ENCODE peak calls at places on chromosome 14, in eight cellular contexts. M, O, D, B, Q, H, J and E are unnamed samples.

GRCh38 chr14:100785626-100786025 is 40.3 kb upstream of the MEG3 start:
- DNase-seq in M (no peak), H (no peak), J (no peak), B (no peak), O (no peak), D (no peak), Q (no peak), E (no peak)

GRCh38 chr14:64952598-64953309 is 10.2 kb upstream of the GPX2 start:
- DNase-seq in O (no peak), M (no peak), H (no peak), Q (no peak), D (no peak), B (peak; percentile 4), J (no peak), E (no peak)

GRCh38 chr14:69625299-69626131 is 14.1 kb downstream of the SUSD6 start:
- DNase-seq in O (peak; percentile 46), H (peak; percentile 55), Q (no peak), B (peak; percentile 82), J (no peak), D (no peak), M (peak; percentile 69), E (peak; percentile 72)

GRCh38 chr14:34203271-34203722 is 252.4 kb upstream of the EGLN3 start:
- DNase-seq in H (no peak), D (peak; percentile 67), B (no peak), J (no peak), O (peak; percentile 74), M (no peak), Q (no peak), E (no peak)

GRCh38 chr14:88421286-88421685 is 35.8 kb downstream of the SPATA7 start:
- DNase-seq in D (no peak), H (no peak), B (no peak), M (no peak), J (no peak), Q (no peak), O (no peak), E (no peak)

GRCh38 chr14:90815817-90816662 is at the start of gene TTC7B:
- DNase-seq in H (no peak), M (peak; percentile 50), J (peak; percentile 77), O (peak; percentile 5), B (peak; percentile 73), D (no peak), Q (peak; percentile 99), E (peak; percentile 62)

GRCh38 chr14:48536318-48536717 is 860.9 kb upstream of the MDGA2 start:
- DNase-seq in B (no peak), M (no peak), Q (peak; percentile 0), D (no peak), H (no peak), J (peak; percentile 60), O (no peak), E (no peak)

GRCh38 chr14:39704581-39704980 is 272.3 kb upstream of the FBXO33 start:
- DNase-seq in J (no peak), D (no peak), B (no peak), Q (no peak), H (no peak), M (no peak), O (no peak), E (no peak)

GRCh38 chr14:42571991-42572390 is 965.3 kb downstream of the LRFN5 start:
- DNase-seq in J (no peak), Q (no peak), H (no peak), O (no peak), M (no peak), B (no peak), D (no peak), E (no peak)

DNA sequence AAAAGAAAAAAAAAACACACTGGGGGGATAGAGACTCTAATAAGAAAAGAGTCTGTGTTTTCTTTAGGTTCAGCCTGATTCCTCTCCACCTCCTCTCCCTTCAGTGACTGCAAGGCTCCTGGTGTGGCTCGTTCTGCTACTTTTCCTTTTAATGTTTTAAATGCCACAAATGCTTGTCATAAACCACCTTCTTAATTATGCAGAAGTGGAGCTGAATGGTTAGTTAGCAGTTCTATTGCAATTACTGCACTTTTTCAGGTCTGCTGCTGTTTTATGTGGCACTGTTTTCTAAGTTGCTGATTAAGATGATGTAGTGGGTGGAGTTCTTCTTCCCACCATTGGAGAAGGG is 878.1 kb downstream of the DIO2 start:
- DNase-seq in H (no peak), J (no peak), M (no peak), Q (no peak), D (no peak), B (no peak), O (no peak), E (no peak)
- H3K4me3 ChIP-seq in H (peak overlapping the region; percentile 27), J (no peak overlapping the region), M (no peak overlapping the region), Q (no peak overlapping the region), D (no peak overlapping the region), B (no peak overlapping the region), O (no peak overlapping the region), E (no peak overlapping the region)

GRCh38 chr14:25010471-25010870 is 39.5 kb downstream of the STXBP6 start:
- DNase-seq in D (no peak), H (no peak), M (no peak), J (no peak), O (no peak), B (no peak), Q (no peak), E (no peak)
- H3K27me3 ChIP-seq in D (no peaks in the 10 kb centered on the region), H (no peaks in the 10 kb centered on the region), M (no peaks in the 10 kb centered on the region), J (no peaks in the 10 kb centered on the region), O (no peaks in the 10 kb centered on the region), B (no peaks in the 10 kb centered on the region), Q (peaks cover 6% of the 10 kb centered on the region), E (no peaks in the 10 kb centered on the region)

GRCh38 chr14:104353921-104354701 is 215.7 kb downstream of the KIF26A start:
- DNase-seq in B (peak; percentile 61), D (no peak), M (peak; percentile 72), O (no peak), H (peak; percentile 33), J (no peak), Q (no peak), E (no peak)

GRCh38 chr14:104353221-104353920 is 215.0 kb downstream of the KIF26A start:
- DNase-seq in O (no peak), D (no peak), B (peak; percentile 55), J (no peak), Q (no peak), M (no peak), H (peak; percentile 23), E (no peak)

GRCh38 chr14:104356738-104357688 is 218.6 kb downstream of the KIF26A start:
- DNase-seq in Q (peak; percentile 31), J (no peak), O (no peak), M (no peak), B (peak; percentile 49), D (no peak), H (peak; percentile 34), E (no peak)

GRCh38 chr14:104355949-104356737 is 217.8 kb downstream of the KIF26A start:
- DNase-seq in H (peak; percentile 29), B (peak; percentile 40), J (no peak), O (no peak), D (no peak), Q (peak; percentile 62), M (no peak), E (no peak)

DNA sequence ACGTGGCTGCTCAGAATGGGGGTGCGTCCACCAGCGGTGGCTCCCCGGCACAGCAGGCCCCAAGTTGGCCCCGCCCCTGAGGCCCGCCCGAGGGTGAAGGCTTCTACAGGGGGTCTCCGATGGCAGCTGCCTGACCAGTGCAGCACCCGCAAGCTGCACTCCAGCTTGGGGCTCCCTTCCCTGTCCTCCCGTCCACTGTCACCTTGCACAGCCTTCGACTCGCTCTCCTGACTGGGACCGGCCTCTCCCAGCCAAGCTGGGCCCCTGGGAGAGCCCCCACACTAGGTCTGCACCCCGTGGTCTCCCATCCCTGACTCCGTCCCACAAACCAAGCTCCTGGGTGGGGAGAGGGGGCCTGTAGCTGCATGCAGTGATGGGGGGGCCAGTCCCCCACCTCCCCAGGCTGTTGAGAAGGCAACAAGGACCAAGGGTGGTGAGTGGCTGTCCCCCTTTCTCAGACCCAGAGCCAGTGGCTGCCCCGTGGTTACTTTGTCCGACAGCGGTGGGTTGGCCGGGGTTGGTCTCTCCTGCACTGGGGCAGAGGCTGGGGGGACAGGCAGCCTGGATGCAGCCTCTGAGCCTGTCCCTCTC is 216.8 kb downstream of the KIF26A start:
- DNase-seq in D (no peak), Q (no peak), M (no peak), B (peak; percentile 48), O (no peak), H (peak; percentile 35), J (no peak), E (no peak)
- H3K27ac ChIP-seq in D (no peak overlapping the region), Q (no peak overlapping the region), M (no peak overlapping the region), B (no peak overlapping the region), O (no peak overlapping the region), H (no peak overlapping the region), J (no peak overlapping the region), E (no peak overlapping the region)

GRCh38 chr14:102828201-102828600 is 51.0 kb downstream of the TRAF3 start:
- DNase-seq in M (no peak), O (no peak), Q (no peak), B (no peak), J (no peak), D (no peak), H (no peak), E (no peak)
- H3K4me3 ChIP-seq in M (no peak overlapping the region), O (peak overlapping the region; percentile 10), Q (no peak overlapping the region), B (no peak overlapping the region), J (no peak overlapping the region), D (no peak overlapping the region), H (peak overlapping the region; percentile 16), E (peak overlapping the region; percentile 32)

DNA sequence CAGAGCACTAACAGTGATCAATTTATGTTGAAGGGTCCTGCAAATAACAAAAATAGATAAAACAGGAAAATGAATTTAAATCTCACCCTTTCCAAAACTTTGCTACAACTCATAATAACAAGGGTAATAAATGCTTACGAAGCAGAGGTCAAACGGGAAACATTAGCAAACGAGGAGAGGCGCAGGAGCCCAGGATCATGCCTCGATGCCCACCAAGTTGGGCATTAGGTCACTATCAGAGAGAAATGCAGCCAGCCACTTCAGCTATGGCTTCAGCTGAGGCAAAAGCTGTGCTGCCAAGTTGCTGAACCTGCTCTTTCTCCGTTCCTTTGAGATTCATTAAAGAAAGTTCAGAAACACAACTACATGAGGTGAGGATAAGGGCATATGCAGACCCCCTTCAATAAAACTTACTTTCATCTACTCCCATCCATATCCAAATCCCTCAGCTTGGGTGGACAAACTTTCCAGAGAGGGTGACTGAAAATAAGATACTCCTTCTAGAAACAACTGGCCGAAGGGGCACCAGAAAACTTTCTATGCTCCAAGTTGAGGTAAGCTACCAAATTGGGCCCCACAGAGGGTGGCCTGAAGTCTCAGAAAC is 7.9 kb downstream of the NKX2-1 start:
- DNase-seq in H (no peak), B (no peak), J (no peak), M (no peak), D (no peak), O (no peak), Q (no peak), E (no peak)
- H3K27me3 ChIP-seq in H (peaks cover 99% of the 10 kb centered on the region), B (peaks cover 46% of the 10 kb centered on the region), J (peaks cover 100% of the 10 kb centered on the region), M (peaks cover 98% of the 10 kb centered on the region), D (peaks cover 79% of the 10 kb centered on the region), O (peaks cover 80% of the 10 kb centered on the region), Q (peaks cover 92% of the 10 kb centered on the region), E (peaks cover 100% of the 10 kb centered on the region)